ENCODE peak calls at places on chromosomes 16 and 17, in four cellular contexts. D is T-helper 1 cell; N is LHCN-M2; T is stimulated activated CD4-positive, alpha-beta T cell treated with anti-CD3 and anti-CD28 coated beads, Interleukin-1b, Interleukin-23, amount 100 ng/mL, for 4 hours. S is an unnamed sample.

GRCh38 chr16:75337430-75337829 is 86.0 kb upstream of the BCAR1 start:
- DNase-seq in D (no peak), N (no peak), T (no peak), S (no peak)

GRCh38 chr16:29858149-29858899 is 4.7 kb downstream of the CDIPT start:
- DNase-seq in D (no peak), N (no peak), T (no peak), S (no peak)

GRCh38 chr17:38449364-38449763 is 21.1 kb downstream of the ARHGAP23 start:
- DNase-seq in D (no peak), N (no peak), T (no peak), S (no peak)

GRCh38 chr17:7441202-7441705 is 1.9 kb downstream of the FGF11 start:
- DNase-seq in D (no peak), N (no peak), T (no peak), S (no peak)

GRCh38 chr17:77877674-77878355 is 80.7 kb upstream of the TNRC6C start:
- DNase-seq in D (no peak), N (no peak), T (no peak), S (no peak)

GRCh38 chr17:62720126-62720850 is 87.8 kb downstream of the MARCHF10 start:
- DNase-seq in D (no peak), N (no peak), T (no peak), S (no peak)

GRCh38 chr17:35536664-35537160 is 766 bp downstream of the SLFN12L start:
- DNase-seq in D (no peak), N (no peak), T (no peak), S (no peak)

GRCh38 chr16:49855280-49855821 is 561 bp downstream of the ZNF423 start:
- DNase-seq in D (peak), N (peak), T (peak), S (peak)

GRCh38 chr17:17342242-17342945 is 39.2 kb downstream of the NT5M start:
- DNase-seq in D (no peak), N (no peak), T (no peak), S (no peak)

GRCh38 chr16:77946834-77947233 is 75.5 kb upstream of the CLEC3A start:
- DNase-seq in D (no peak), N (no peak), T (no peak), S (no peak)

GRCh38 chr16:2963611-2964415 is at the start of gene KREMEN2:
- DNase-seq in D (no peak), N (peak), T (peak), S (peak)

GRCh38 chr16:87363771-87364476 is 19.7 kb downstream of the FBXO31 start:
- DNase-seq in D (no peak), N (no peak), T (no peak), S (no peak)

GRCh38 chr17:27354051-27354490 is 60.2 kb downstream of the WSB1 start:
- DNase-seq in D (no peak), N (no peak), T (no peak), S (no peak)

GRCh38 chr17:43907425-43907981 is at the start of gene MPP2:
- DNase-seq in D (peak), N (peak), T (no peak), S (peak)

GRCh38 chr17:2400474-2400866 is 390 bp downstream of the MNT start:
- DNase-seq in D (peak), N (peak), T (no peak), S (peak)

GRCh38 chr16:81551821-81552304 is 107.3 kb downstream of the CMIP start:
- DNase-seq in D (no peak), N (no peak), T (no peak), S (no peak)

GRCh38 chr17:28188841-28189263 is 130.1 kb upstream of the TMEM97 start:
- DNase-seq in D (no peak), N (peak), T (no peak), S (no peak)

GRCh38 chr17:51947160-51947559 is 211.4 kb downstream of the CA10 start:
- DNase-seq in D (no peak), N (no peak), T (no peak), S (no peak)

S was measured in naive thymus-derived CD8-positive, alpha-beta T cell.